ENCODE peak calls at places on chromosomes 4 and X, in eight cellular contexts. T is activated naive CD4-positive, alpha-beta T cell; M is NCI-H510A treated with DMSO at 0.1 percent for 48 hours; P is HTR-8/SVneo; N is NCI-H1417 treated with DMSO at 0.1 percent for 48 hours; Y is tibial artery; O is activated CD8-positive, alpha-beta memory T cell treated with anti-CD3 and anti-CD28 coated beads, Interleukin-2, amount 50 U/mL, for 48 hours; U is IMR-90. Z is an unnamed sample.

GRCh38 chrX:139720136-139720535 is 12.2 kb upstream of the MCF2 start:
- DNase-seq in O (no peak), N (no peak), M (no peak), P (peak), Y (no peak), T (no peak), U (peak), Z (peak)

GRCh38 chr4:25308761-25309160 is 3.8 kb upstream of the ZCCHC4 start:
- DNase-seq in Y (no peak), T (no peak), N (no peak), M (no peak), P (no peak), O (no peak), U (peak), Z (no peak)

GRCh38 chr4:80385397-80386280 is 50.1 kb downstream of the CFAP299 start:
- DNase-seq in U (no peak), N (no peak), T (no peak), P (no peak), Y (no peak), M (no peak), O (no peak), Z (no peak)

GRCh38 chr4:107564326-107564725 is 155.7 kb downstream of the PAPSS1 start:
- DNase-seq in Y (no peak), N (no peak), T (no peak), O (no peak), U (no peak), M (no peak), P (no peak), Z (no peak)

GRCh38 chrX:40152173-40152705 is 54.5 kb upstream of the BCOR start:
- DNase-seq in Y (no peak), M (no peak), P (no peak), T (peak), N (no peak), U (no peak), O (no peak), Z (no peak)

GRCh38 chrX:153302796-153303195 is 18.8 kb downstream of the PNMA6F start:
- DNase-seq in Y (no peak), N (no peak), P (no peak), U (no peak), O (no peak), M (no peak), T (no peak), Z (no peak)

GRCh38 chr4:145299380-145300076 is 119.1 kb upstream of the OTUD4 start:
- DNase-seq in O (peak), P (peak), Y (no peak), N (no peak), T (no peak), U (peak), M (no peak), Z (no peak)

GRCh38 chr4:28787947-28788346 is 1927.3 kb downstream of the STIM2 start:
- DNase-seq in Y (no peak), P (no peak), N (no peak), O (no peak), M (no peak), T (no peak), U (no peak), Z (no peak)